ENCODE peak calls at places on chromosomes 2 and 18, in six cellular contexts. Z is GM12891, T is NCI-H1092 treated with DMSO at 0.1 percent for 48 hours, Q is NCI-H510A treated with DMSO at 0.1 percent for 48 hours, L is hippocampal formation, H is HTR-8/SVneo. D is an unnamed sample.

GRCh38 chr18:45755936-45756335 is 32.0 kb downstream of the SLC14A1 start:
- DNase-seq in Z (no peak), T (peak; percentile 41), H (no peak), Q (no peak), L (no peak), D (no peak)

GRCh38 chr18:12703714-12704113 is 872 bp downstream of the PSMG2 start:
- DNase-seq in T (peak; percentile 7), L (no peak), Z (no peak), H (no peak), Q (no peak), D (no peak)

GRCh38 chr18:10736984-10737383 is 211.2 kb downstream of the NAPG start:
- DNase-seq in L (no peak), T (no peak), H (no peak), Q (no peak), Z (no peak), D (no peak)

GRCh38 chr2:233426619-233427342 is 72.5 kb downstream of the DGKD start:
- DNase-seq in Q (no peak), L (no peak), Z (no peak), T (no peak), H (no peak), D (no peak)

GRCh38 chr2:223925106-223925505 is 20.0 kb downstream of the WDFY1 start:
- DNase-seq in T (no peak), H (no peak), L (no peak), Q (no peak), Z (no peak), D (no peak)

GRCh38 chr2:128214866-128215460 is 103.7 kb downstream of the HS6ST1 start:
- DNase-seq in Q (peak; percentile 23), Z (no peak), T (no peak), L (no peak), H (no peak), D (no peak)

GRCh38 chr18:48815581-48816324 is 135.0 kb downstream of the SMAD7 start:
- DNase-seq in L (no peak), Q (no peak), Z (no peak), T (no peak), H (no peak), D (no peak)

GRCh38 chr2:171225302-171225980 is 64.7 kb upstream of the TLK1 start:
- DNase-seq in T (no peak), Z (no peak), Q (no peak), H (peak; percentile 27), L (no peak), D (no peak)

GRCh38 chr18:487371-487770 is 13.1 kb downstream of the COLEC12 start:
- DNase-seq in L (no peak), Z (no peak), T (no peak), H (no peak), Q (no peak), D (no peak)

GRCh38 chr2:47013383-47013782 is 97.8 kb upstream of the MCFD2 start:
- DNase-seq in Q (no peak), L (no peak), Z (no peak), T (no peak), H (no peak), D (no peak)